ENCODE peak calls at places on chromosomes 2 and 18, in five cellular contexts. S, X, E, Q and K are unnamed samples.
A peak's percentile ranks its signal among the peaks of the same experiment; 100 is the strongest.

GRCh38 chr2:97747716-97748115 is 34.3 kb downstream of the ZAP70 start:
- DNase-seq in S (no peak), X (no peak), E (no peak), Q (no peak), K (no peak)

GRCh38 chr18:53603281-53603680 is 621.2 kb downstream of the MBD2 start:
- DNase-seq in S (no peak), X (no peak), E (no peak), Q (no peak), K (no peak)

GRCh38 chr2:134268265-134268664 is 14.4 kb downstream of the MGAT5 start:
- DNase-seq in S (no peak), X (no peak), E (no peak), Q (no peak), K (no peak)

GRCh38 chr2:135916232-135916631 is 40.0 kb upstream of the MCM6 start:
- DNase-seq in S (no peak), X (no peak), E (no peak), Q (peak; percentile 13), K (no peak)

GRCh38 chr18:59220164-59220783 is 316 bp downstream of the GRP start:
- DNase-seq in S (no peak), X (no peak), E (no peak), Q (no peak), K (no peak)

GRCh38 chr2:132416080-132416911 is at the start of gene GPR39:
- DNase-seq in S (no peak), X (peak; percentile 94), E (peak; percentile 94), Q (peak; percentile 94), K (no peak)

GRCh38 chr2:115194623-115195022 is 752.2 kb downstream of the DPP10 start:
- DNase-seq in S (no peak), X (no peak), E (no peak), Q (no peak), K (no peak)

GRCh38 chr2:64653174-64654062 is at the start of gene SERTAD2:
- DNase-seq in S (no peak), X (peak; percentile 91), E (peak; percentile 91), Q (no peak), K (peak; percentile 99)

GRCh38 chr18:23578891-23579653 is 7.2 kb downstream of the NPC1 start:
- DNase-seq in S (no peak), X (no peak), E (no peak), Q (no peak), K (no peak)

GRCh38 chr2:172877826-172878225 is 142.2 kb downstream of the RAPGEF4 start:
- DNase-seq in S (no peak), X (no peak), E (no peak), Q (no peak), K (no peak)

GRCh38 chr18:79570266-79571201 is 109.1 kb upstream of the CTDP1 start:
- DNase-seq in S (no peak), X (peak; percentile 4), E (no peak), Q (peak; percentile 73), K (peak; percentile 27)

GRCh38 chr2:24568492-24568891 is 77.4 kb downstream of the NCOA1 start:
- DNase-seq in S (no peak), X (no peak), E (no peak), Q (no peak), K (no peak)

GRCh38 chr18:8041526-8042111 is 474.5 kb downstream of the PTPRM start:
- DNase-seq in S (no peak), X (no peak), E (no peak), Q (no peak), K (no peak)

GRCh38 chr18:8046421-8046820 is 479.3 kb downstream of the PTPRM start:
- DNase-seq in S (no peak), X (no peak), E (no peak), Q (no peak), K (no peak)

GRCh38 chr18:8044004-8044403 is 476.9 kb downstream of the PTPRM start:
- DNase-seq in S (no peak), X (no peak), E (no peak), Q (no peak), K (no peak)

GRCh38 chr18:8045890-8046289 is 478.8 kb downstream of the PTPRM start:
- DNase-seq in S (no peak), X (no peak), E (no peak), Q (peak; percentile 15), K (no peak)

DNA sequence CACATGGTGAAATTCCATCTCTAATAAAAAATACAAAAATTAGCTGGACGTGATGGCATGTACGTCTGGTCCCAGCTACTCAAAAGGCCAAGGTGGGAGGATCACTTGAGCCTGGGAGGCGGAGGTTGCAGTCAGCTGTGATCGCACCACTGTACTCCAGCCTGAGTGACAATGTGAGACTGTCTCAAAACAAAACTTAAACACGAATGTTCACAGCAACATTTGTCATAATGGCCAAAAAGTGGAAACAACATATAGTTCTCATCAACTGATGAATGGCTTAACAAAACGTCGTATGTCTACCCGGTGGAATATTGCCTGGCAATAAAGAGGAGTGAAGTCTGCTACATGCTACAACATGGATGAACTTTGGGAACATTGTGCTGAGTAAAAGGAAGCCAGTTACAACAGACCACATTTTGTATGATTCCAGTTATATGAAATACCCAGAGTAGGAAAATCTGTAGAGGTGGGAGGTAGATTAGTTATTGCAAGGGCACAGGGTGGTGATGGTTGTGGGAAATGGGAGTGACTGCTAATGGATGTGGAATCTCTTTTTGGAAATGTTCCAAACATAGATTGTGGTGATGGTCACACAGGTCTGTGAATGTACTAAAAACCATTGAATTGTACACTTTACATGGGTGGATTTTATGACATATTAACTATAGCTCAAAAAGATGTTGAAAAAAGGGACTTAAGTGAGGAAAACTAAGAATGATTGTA is 478.2 kb downstream of the PTPRM start:
- DNase-seq in S (no peak), X (no peak), E (no peak), Q (no peak), K (no peak)
- TF ChIP-seq POLR2AphosphoS5 in S (no peak), X (no peak), E (no peak), Q (no peak), K (no peak)

GRCh38 chr2:215431778-215432758 is 3.8 kb downstream of the FN1 start:
- DNase-seq in S (no peak), X (no peak), E (no peak), Q (no peak), K (no peak)
- H3K4me3 ChIP-seq in S (no peak overlapping the region), X (no peak overlapping the region), E (no peak overlapping the region), Q (no peak overlapping the region), K (no peak overlapping the region)

GRCh38 chr2:161710131-161710915 is 86.1 kb downstream of the SLC4A10 start:
- DNase-seq in S (no peak), X (no peak), E (no peak), Q (no peak), K (no peak)

GRCh38 chr2:161703863-161704262 is 79.6 kb downstream of the SLC4A10 start:
- DNase-seq in S (no peak), X (no peak), E (no peak), Q (no peak), K (no peak)

GRCh38 chr2:161709428-161709827 is 85.2 kb downstream of the SLC4A10 start:
- DNase-seq in S (no peak), X (no peak), E (no peak), Q (no peak), K (no peak)

DNA sequence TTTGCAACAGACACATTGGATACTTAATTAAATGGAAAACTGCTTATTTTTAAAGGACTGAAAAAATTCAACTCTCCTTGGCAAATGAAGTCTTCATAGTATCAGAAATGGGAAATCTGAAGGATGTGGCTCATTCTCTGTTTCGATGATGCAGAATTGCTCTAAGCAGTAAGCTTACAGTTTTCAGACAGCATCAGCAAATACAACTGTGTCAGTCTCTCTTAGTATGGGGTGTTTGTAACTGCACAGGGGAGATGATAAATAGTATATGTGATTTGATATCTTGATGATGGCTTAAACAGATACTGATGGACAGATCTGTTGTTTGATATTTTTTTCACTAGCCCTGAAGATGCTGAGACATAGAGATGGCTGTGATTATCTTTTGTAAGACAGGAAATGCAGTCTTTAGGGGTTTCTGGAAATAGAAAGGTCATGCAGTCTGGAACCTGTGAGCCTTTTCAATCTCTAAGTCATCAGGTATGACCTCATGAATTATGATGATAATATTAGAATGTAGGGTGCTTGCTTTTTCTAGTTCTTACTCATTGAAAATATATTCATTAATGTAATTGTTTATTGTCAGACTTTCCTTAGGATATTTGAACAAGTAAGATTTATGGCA is 84.2 kb downstream of the SLC4A10 start:
- DNase-seq in S (no peak), X (no peak), E (no peak), Q (no peak), K (no peak)
- TF ChIP-seq POLR2AphosphoS5 in S (no peak), X (no peak), E (no peak), Q (no peak), K (no peak)

GRCh38 chr2:28399946-28400345 is 7.3 kb downstream of the FOSL2 start:
- DNase-seq in S (no peak), X (no peak), E (no peak), Q (no peak), K (peak; percentile 29)
- H3K4me3 ChIP-seq in S (no peak overlapping the region), X (no peak overlapping the region), E (peak overlapping the region; percentile 97), Q (no peak overlapping the region), K (no peak overlapping the region)

DNA sequence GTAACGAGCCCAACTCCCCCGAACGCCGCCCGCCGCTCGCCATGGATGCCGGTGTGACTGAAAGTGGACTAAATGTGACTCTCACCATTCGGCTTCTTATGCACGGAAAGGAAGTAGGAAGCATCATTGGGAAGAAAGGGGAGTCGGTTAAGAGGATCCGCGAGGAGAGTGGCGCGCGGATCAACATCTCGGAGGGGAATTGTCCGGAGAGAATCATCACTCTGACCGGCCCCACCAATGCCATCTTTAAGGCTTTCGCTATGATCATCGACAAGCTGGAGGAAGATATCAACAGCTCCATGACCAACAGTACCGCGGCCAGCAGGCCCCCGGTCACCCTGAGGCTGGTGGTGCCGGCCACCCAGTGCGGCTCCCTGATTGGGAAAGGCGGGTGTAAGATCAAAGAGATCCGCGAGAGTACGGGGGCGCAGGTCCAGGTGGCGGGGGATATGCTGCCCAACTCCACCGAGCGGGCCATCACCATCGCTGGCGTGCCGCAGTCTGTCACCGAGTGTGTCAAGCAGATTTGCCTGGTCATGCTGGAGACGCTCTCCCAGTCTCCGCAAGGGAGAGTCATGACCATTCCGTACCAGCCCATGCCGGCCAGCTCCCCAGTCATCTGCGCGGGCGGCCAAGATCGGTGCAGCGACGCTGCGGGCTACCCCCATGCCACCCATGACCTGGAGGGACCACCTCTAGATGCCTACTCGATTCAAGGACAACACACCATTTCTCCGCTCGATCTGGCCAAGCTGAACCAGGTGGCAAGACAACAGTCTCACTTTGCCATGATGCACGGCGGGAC is 628 bp downstream of the PCBP1 start:
- DNase-seq in S (no peak), X (peak; percentile 62), E (peak; percentile 61), Q (no peak), K (peak; percentile 93)
- TF ChIP-seq POLR2AphosphoS5 in S (peak; percentile 84), X (peak; percentile 74), E (peak; percentile 80), Q (peak; percentile 36), K (peak; percentile 81)

GRCh38 chr2:230267556-230267955 is 42.0 kb downstream of the SP140 start:
- DNase-seq in S (peak; percentile 77), X (no peak), E (no peak), Q (no peak), K (no peak)

GRCh38 chr2:230268606-230269222 is 43.2 kb downstream of the SP140 start:
- DNase-seq in S (peak; percentile 36), X (no peak), E (no peak), Q (no peak), K (no peak)

GRCh38 chr2:230267059-230267458 is 41.5 kb downstream of the SP140 start:
- DNase-seq in S (no peak), X (no peak), E (no peak), Q (no peak), K (no peak)

GRCh38 chr2:230269715-230270114 is 44.2 kb downstream of the SP140 start:
- DNase-seq in S (peak; percentile 26), X (no peak), E (no peak), Q (no peak), K (no peak)

DNA sequence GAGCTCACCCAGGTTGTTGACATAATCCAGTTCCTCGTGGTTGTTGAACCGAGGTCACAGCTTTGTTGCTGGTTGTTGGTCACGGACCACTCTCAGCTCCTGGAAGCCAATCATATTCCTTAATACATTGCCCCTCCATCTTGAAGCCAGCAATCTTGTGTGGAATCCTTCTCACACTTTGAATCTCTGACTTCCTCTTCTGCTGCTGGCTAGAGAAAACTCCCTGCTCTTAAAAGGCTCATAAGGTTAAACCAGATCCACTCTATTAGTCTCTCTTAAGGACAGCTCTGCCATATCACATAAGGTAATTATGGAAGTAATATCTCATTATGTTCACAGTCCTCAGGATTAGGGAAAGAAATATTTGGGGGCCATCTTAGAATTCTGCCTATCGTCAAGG is 41.1 kb downstream of the SP140 start:
- DNase-seq in S (no peak), X (no peak), E (no peak), Q (no peak), K (no peak)
- H3K4me3 ChIP-seq in S (no peak overlapping the region), X (no peak overlapping the region), E (no peak overlapping the region), Q (no peak overlapping the region), K (no peak overlapping the region)